ENCODE peak calls at places on chromosomes 16 and 17, in nine cellular contexts. Z is fibroblast of lung, X is endodermal cell, E is body of pancreas, S is ovary, A is endothelial cell of umbilical vein, C is astrocyte, H is lung, Q is breast epithelium. L is an unnamed sample.
A peak's percentile ranks its signal among the peaks of the same experiment; 100 is the strongest.

GRCh38 chr16:85460983-85461813 is 151.9 kb upstream of the GSE1 start:
- DNase-seq in Z (peak; percentile 54), X (peak; percentile 68), E (peak; percentile 53), S (peak; percentile 85), A (no peak), C (peak; percentile 28), H (peak; percentile 47), Q (no peak), L (peak; percentile 81)

GRCh38 chr17:50354198-50354597 is 8.3 kb downstream of the XYLT2 start:
- DNase-seq in Z (no peak), X (no peak), E (no peak), S (no peak), A (no peak), C (no peak), H (no peak), Q (no peak), L (peak; percentile 39)

GRCh38 chr17:80363518-80364090 is 51.4 kb upstream of the ENDOV start:
- DNase-seq in Z (no peak), X (no peak), E (peak; percentile 95), S (no peak), A (no peak), C (no peak), H (no peak), Q (no peak), L (no peak)

GRCh38 chr16:29664133-29664912 is 1.3 kb downstream of the SPN start:
- DNase-seq in Z (no peak), X (peak; percentile 48), E (peak; percentile 17), S (no peak), A (no peak), C (no peak), H (no peak), Q (no peak), L (no peak)

GRCh38 chr17:3843935-3844516 is 2.0 kb downstream of the NCBP3 start:
- DNase-seq in Z (peak; percentile 22), X (peak; percentile 92), E (peak; percentile 58), S (no peak), A (peak; percentile 40), C (no peak), H (no peak), Q (no peak), L (peak; percentile 83)

GRCh38 chr16:55700961-55701360 is 45.2 kb downstream of the SLC6A2 start:
- DNase-seq in Z (no peak), X (no peak), E (no peak), S (no peak), A (no peak), C (no peak), H (no peak), Q (no peak), L (no peak)

GRCh38 chr17:82978765-82979349 is 100.6 kb upstream of the METRNL start:
- DNase-seq in Z (no peak), X (no peak), E (no peak), S (no peak), A (no peak), C (no peak), H (no peak), Q (peak; percentile 16), L (peak; percentile 18)

GRCh38 chr16:379961-380836 is 1.6 kb downstream of the PGAP6 start:
- DNase-seq in Z (no peak), X (no peak), E (no peak), S (no peak), A (no peak), C (no peak), H (no peak), Q (no peak), L (no peak)

GRCh38 chr16:4179020-4179419 is 62.8 kb upstream of the ADCY9 start:
- DNase-seq in Z (peak; percentile 26), X (no peak), E (peak; percentile 28), S (peak; percentile 30), A (no peak), C (peak; percentile 7), H (peak; percentile 79), Q (peak; percentile 78), L (no peak)

GRCh38 chr17:46943511-46944393 is 20.8 kb downstream of the GOSR2 start:
- DNase-seq in Z (peak; percentile 55), X (peak; percentile 69), E (peak; percentile 38), S (peak; percentile 51), A (peak; percentile 35), C (peak; percentile 42), H (no peak), Q (no peak), L (peak; percentile 77)

GRCh38 chr16:49703494-49703893 is 152.4 kb downstream of the ZNF423 start:
- DNase-seq in Z (no peak), X (peak; percentile 61), E (no peak), S (no peak), A (no peak), C (no peak), H (no peak), Q (no peak), L (no peak)

GRCh38 chr16:11201498-11202259 is 54.3 kb downstream of the SOCS1 start:
- DNase-seq in Z (peak; percentile 92), X (peak; percentile 86), E (no peak), S (no peak), A (peak; percentile 87), C (peak; percentile 88), H (no peak), Q (no peak), L (peak; percentile 86)

GRCh38 chr17:43360376-43360738 is 38.4 kb upstream of the ARL4D start:
- DNase-seq in Z (peak; percentile 83), X (no peak), E (peak; percentile 72), S (peak; percentile 76), A (peak; percentile 74), C (peak; percentile 77), H (no peak), Q (peak; percentile 66), L (peak; percentile 22)

GRCh38 chr17:14575349-14575966 is 274.6 kb downstream of the HS3ST3B1 start:
- DNase-seq in Z (no peak), X (peak; percentile 35), E (no peak), S (no peak), A (no peak), C (no peak), H (no peak), Q (peak; percentile 33), L (no peak)

GRCh38 chr17:81445642-81446500 is 50.6 kb downstream of the BAHCC1 start:
- DNase-seq in Z (no peak), X (peak; percentile 76), E (no peak), S (no peak), A (no peak), C (no peak), H (no peak), Q (no peak), L (peak; percentile 92)

GRCh38 chr16:1403733-1404132 is 10.8 kb downstream of the UNKL start:
- DNase-seq in Z (no peak), X (no peak), E (no peak), S (no peak), A (no peak), C (no peak), H (no peak), Q (no peak), L (peak; percentile 39)

GRCh38 chr17:61410555-61411089 is 11.0 kb downstream of the TBX2 start:
- DNase-seq in Z (peak; percentile 76), X (peak; percentile 98), E (peak; percentile 52), S (peak; percentile 82), A (peak; percentile 55), C (peak; percentile 57), H (peak; percentile 78), Q (peak; percentile 45), L (peak; percentile 95)

GRCh38 chr17:61408151-61409041 is 8.8 kb downstream of the TBX2 start:
- DNase-seq in Z (no peak), X (peak; percentile 69), E (no peak), S (no peak), A (no peak), C (no peak), H (no peak), Q (no peak), L (peak; percentile 71)

GRCh38 chr17:61409301-61410099 is 9.9 kb downstream of the TBX2 start:
- DNase-seq in Z (peak; percentile 70), X (peak; percentile 87), E (peak; percentile 55), S (peak; percentile 77), A (no peak), C (peak; percentile 49), H (no peak), Q (peak; percentile 41), L (peak; percentile 92)

GRCh38 chr17:61411114-61411943 is 11.7 kb downstream of the TBX2 start:
- DNase-seq in Z (peak; percentile 77), X (peak; percentile 94), E (peak; percentile 56), S (peak; percentile 70), A (peak; percentile 20), C (peak; percentile 61), H (no peak), Q (peak; percentile 62), L (peak; percentile 88)

DNA sequence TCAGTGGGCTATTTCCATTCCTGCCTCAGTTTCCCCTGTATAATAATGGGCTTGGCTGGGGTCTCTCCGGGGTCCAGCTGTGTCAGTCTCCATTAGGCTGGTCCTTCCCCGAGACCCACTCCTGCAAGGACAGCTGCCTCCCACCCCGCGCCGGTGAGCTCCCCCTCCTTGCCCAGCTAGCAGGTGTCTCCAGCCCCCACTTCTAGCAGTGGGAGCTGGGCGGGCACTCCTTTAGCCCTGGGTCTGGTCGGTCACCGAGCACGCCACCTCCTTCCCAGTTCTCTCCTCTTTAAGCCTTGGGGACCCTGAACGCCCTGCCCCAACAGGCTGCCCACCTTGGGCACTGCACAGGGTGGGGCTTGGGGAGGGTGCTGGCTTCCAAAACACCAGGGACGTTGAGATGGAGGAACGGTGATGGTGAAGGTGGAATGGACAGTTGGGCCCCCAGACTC is 10.5 kb downstream of the TBX2 start:
- DNase-seq in Z (no peak), X (no peak), E (no peak), S (peak; percentile 32), A (no peak), C (no peak), H (no peak), Q (no peak), L (peak; percentile 62)
- H3K4me3 ChIP-seq in Z (peak overlapping the region; percentile 81), X (peak overlapping the region; percentile 40), E (no peak overlapping the region), S (no peak overlapping the region), A (no peak overlapping the region), C (no peak overlapping the region), H (no peak overlapping the region), Q (peak overlapping the region; percentile 73), L (no peak overlapping the region)

GRCh38 chr16:8818499-8819270 is 21.0 kb downstream of the PMM2 start:
- DNase-seq in Z (no peak), X (peak; percentile 65), E (no peak), S (no peak), A (no peak), C (no peak), H (no peak), Q (no peak), L (no peak)
- H3K36me3 ChIP-seq in Z (peaks cover 20% of the 10 kb centered on the region), X (peaks cover 86% of the 10 kb centered on the region), E (peaks cover 23% of the 10 kb centered on the region), S (no peaks in the 10 kb centered on the region), A (peaks cover 29% of the 10 kb centered on the region), C (peaks cover 67% of the 10 kb centered on the region), H (peaks cover 38% of the 10 kb centered on the region), Q (no peaks in the 10 kb centered on the region), L (peaks cover 33% of the 10 kb centered on the region)

DNA sequence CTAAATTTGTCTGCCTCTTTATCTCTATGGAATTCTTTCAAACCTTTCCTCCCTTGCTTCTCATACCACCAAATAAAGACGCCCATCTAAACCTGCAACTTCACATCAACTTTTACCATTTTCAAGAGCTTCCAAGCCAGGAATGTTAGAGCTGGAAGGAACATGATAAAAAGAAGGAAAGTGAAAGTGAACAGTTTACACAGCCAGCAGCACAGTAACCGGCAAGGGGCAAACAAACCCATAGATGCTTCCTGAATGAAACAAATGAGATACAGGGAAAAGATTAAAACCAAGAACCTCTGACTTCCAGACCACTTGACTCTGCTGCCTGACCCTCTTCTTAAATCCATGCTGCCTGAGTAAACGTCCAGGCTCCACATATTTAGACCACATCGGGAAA is 231.1 kb upstream of the CA10 start:
- DNase-seq in Z (no peak), X (no peak), E (no peak), S (no peak), A (no peak), C (no peak), H (no peak), Q (no peak), L (no peak)
- H3K4me3 ChIP-seq in Z (no peak overlapping the region), X (no peak overlapping the region), E (no peak overlapping the region), S (no peak overlapping the region), A (no peak overlapping the region), C (no peak overlapping the region), H (no peak overlapping the region), Q (no peak overlapping the region), L (no peak overlapping the region)

GRCh38 chr16:73794936-73795335 is 501.7 kb upstream of the PSMD7 start:
- DNase-seq in Z (no peak), X (no peak), E (no peak), S (no peak), A (no peak), C (no peak), H (no peak), Q (no peak), L (no peak)
- H3K36me3 ChIP-seq in Z (no peaks in the 10 kb centered on the region), X (no peaks in the 10 kb centered on the region), E (no peaks in the 10 kb centered on the region), S (no peaks in the 10 kb centered on the region), A (no peaks in the 10 kb centered on the region), C (no peaks in the 10 kb centered on the region), H (no peaks in the 10 kb centered on the region), Q (no peaks in the 10 kb centered on the region), L (no peaks in the 10 kb centered on the region)